ENCODE peak calls at places on chromosome 3, in eight cellular contexts. X is fibroblast of lung, V is pancreas, Z is foreskin fibroblast, K is heart left ventricle, S is RWPE1, C is mucosa of descending colon, M is IMR-90. W is an unnamed sample.
A peak's percentile ranks its signal among the peaks of the same experiment; 100 is the strongest.

GRCh38 chr3:115418583-115418982 is 204.7 kb upstream of the GAP43 start:
- DNase-seq in X (no peak), K (no peak), Z (no peak), V (no peak), S (no peak), M (no peak), C (no peak), W (no peak)

GRCh38 chr3:135514064-135514455 is 451.5 kb upstream of the PPP2R3A start:
- DNase-seq in V (no peak), C (no peak), S (no peak), M (no peak), K (no peak), X (no peak), Z (no peak), W (no peak)

GRCh38 chr3:144770291-144770690 is 798.7 kb downstream of the DIPK2A start:
- DNase-seq in M (no peak), V (no peak), X (no peak), C (no peak), Z (no peak), K (no peak), S (no peak), W (no peak)

GRCh38 chr3:129650256-129650872 is 43.9 kb upstream of the PLXND1 start:
- DNase-seq in V (peak; percentile 34), K (peak; percentile 73), M (peak; percentile 84), C (peak; percentile 82), Z (peak; percentile 89), X (peak; percentile 81), S (peak; percentile 55), W (peak; percentile 43)

GRCh38 chr3:35651888-35652287 is 12.6 kb downstream of the ARPP21 start:
- DNase-seq in M (peak; percentile 22), Z (peak; percentile 55), V (no peak), X (no peak), S (no peak), K (no peak), C (no peak), W (no peak)

GRCh38 chr3:106628407-106628806 is 748.8 kb upstream of the CCDC54 start:
- DNase-seq in S (no peak), M (peak; percentile 78), Z (peak; percentile 84), X (peak; percentile 61), K (no peak), C (no peak), V (no peak), W (no peak)

GRCh38 chr3:154324919-154325318 is 632 bp upstream of the DHX36 start:
- DNase-seq in Z (peak; percentile 21), X (no peak), M (no peak), C (no peak), K (no peak), S (no peak), V (no peak), W (no peak)

GRCh38 chr3:17412950-17413530 is 329.4 kb downstream of the TBC1D5 start:
- DNase-seq in C (peak; percentile 58), K (no peak), Z (peak; percentile 68), X (peak; percentile 69), S (peak; percentile 26), M (peak; percentile 64), V (no peak), W (no peak)

GRCh38 chr3:31466016-31466415 is 66.7 kb upstream of the STT3B start:
- DNase-seq in Z (no peak), C (no peak), V (no peak), K (no peak), X (peak; percentile 11), M (no peak), S (no peak), W (no peak)

GRCh38 chr3:124730129-124730919 is at the start of gene UMPS:
- DNase-seq in C (peak; percentile 97), M (peak; percentile 73), K (peak; percentile 91), S (peak; percentile 83), Z (peak; percentile 93), V (peak; percentile 92), X (peak; percentile 77), W (peak; percentile 70)

GRCh38 chr3:179098388-179099077 is 26.9 kb upstream of the ZMAT3 start:
- DNase-seq in V (no peak), C (no peak), X (peak; percentile 73), Z (peak; percentile 64), M (peak; percentile 82), K (no peak), S (no peak), W (no peak)

GRCh38 chr3:10518506-10519150 is 13.2 kb upstream of the ATP2B2 start:
- DNase-seq in Z (peak; percentile 17), S (no peak), X (peak; percentile 26), M (peak; percentile 58), V (no peak), K (no peak), C (no peak), W (no peak)

GRCh38 chr3:51173518-51174271 is 211.4 kb upstream of the MANF start:
- DNase-seq in M (no peak), V (no peak), K (no peak), Z (no peak), X (no peak), C (no peak), S (no peak), W (no peak)

GRCh38 chr3:164451083-164451910 is 627.0 kb downstream of the SI start:
- DNase-seq in V (peak; percentile 20), X (no peak), M (no peak), S (no peak), K (no peak), Z (no peak), C (no peak), W (no peak)

GRCh38 chr3:122927726-122928125 is 99.8 kb downstream of the SEMA5B start:
- DNase-seq in K (no peak), Z (no peak), M (no peak), V (no peak), S (no peak), C (no peak), X (no peak), W (no peak)

GRCh38 chr3:191500892-191501291 is 39.9 kb downstream of the PYDC2 start:
- DNase-seq in C (no peak), M (no peak), Z (no peak), X (no peak), V (no peak), K (no peak), S (no peak), W (no peak)

GRCh38 chr3:191499307-191500125 is 38.6 kb downstream of the PYDC2 start:
- DNase-seq in M (peak; percentile 16), S (peak; percentile 29), C (peak; percentile 8), Z (peak; percentile 3), K (peak; percentile 30), X (peak; percentile 43), V (no peak), W (no peak)

DNA sequence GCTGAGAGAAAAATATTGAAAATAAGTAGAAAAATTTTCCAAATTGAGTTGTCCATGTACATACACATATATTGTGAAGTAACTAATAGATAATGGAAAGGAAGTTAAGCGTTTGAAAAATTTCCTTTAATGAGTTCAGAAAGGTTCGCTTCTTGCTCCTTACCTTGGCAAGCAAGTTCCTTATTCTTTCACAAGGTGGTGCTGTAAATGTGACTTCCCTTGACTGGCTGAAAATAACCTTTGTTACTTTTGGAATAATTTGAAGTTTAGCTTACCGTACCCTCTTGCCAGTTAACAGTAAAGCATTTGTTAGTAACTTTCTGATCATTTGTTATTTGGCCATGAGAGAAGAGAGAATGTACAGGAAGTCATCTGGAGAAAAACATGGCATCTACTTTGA is 41.6 kb downstream of the PYDC2 start:
- DNase-seq in K (no peak), C (no peak), M (no peak), S (peak; percentile 8), V (no peak), X (no peak), Z (no peak), W (no peak)
- TF ChIP-seq CTCF in K (no peak), C (no peak), M (no peak), S (no peak), V (no peak), X (no peak), Z (peak; percentile 17), W (no peak)

GRCh38 chr3:158559504-158559903 is 11.5 kb upstream of the MLF1 start:
- DNase-seq in C (no peak), Z (no peak), K (no peak), X (no peak), V (no peak), M (no peak), S (no peak), W (no peak)
- TF ChIP-seq CTCF in C (no peak), Z (no peak), K (no peak), X (no peak), V (no peak), M (no peak), S (no peak), W (no peak)

DNA sequence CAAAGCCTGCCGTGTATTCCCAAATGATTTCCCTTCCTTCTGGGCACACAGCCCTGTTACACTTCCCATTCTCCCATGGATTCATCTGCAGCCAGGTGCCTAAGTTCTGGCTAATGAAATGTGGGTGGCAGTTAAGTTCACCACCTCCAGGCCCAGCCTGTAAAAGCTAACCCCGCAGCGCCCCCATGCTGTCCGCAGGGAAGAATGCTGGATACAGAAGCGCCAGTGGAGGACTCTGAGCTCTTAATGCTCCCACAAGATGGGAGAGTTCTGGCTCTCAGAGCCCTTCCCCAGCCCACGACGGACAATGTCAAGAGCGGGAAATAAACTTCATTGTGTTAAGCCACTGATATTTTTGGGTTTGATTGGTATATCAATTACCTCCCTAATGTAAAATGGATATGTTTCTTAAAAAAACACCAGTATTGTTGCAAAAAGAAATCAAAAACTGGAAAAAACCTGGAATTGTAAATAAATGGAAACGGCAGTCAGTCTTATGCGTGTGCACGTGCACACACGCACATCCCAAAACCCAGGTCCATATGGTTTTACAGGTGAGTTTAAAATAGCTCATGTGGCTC is 37.7 kb upstream of the FGD5 start:
- DNase-seq in C (peak; percentile 67), Z (peak; percentile 57), M (peak; percentile 30), X (peak; percentile 64), V (peak; percentile 48), S (no peak), K (peak; percentile 55), W (peak; percentile 22)
- TF ChIP-seq CTCF in C (no peak), Z (peak; percentile 66), M (peak; percentile 46), X (peak; percentile 77), V (peak; percentile 44), S (no peak), K (peak; percentile 60), W (no peak)

GRCh38 chr3:197183582-197183981 is 114.8 kb downstream of the DLG1 start:
- DNase-seq in V (no peak), K (no peak), M (no peak), Z (no peak), C (no peak), S (no peak), X (no peak), W (no peak)
- TF ChIP-seq CTCF in V (no peak), K (no peak), M (no peak), Z (no peak), C (no peak), S (no peak), X (no peak), W (no peak)

DNA sequence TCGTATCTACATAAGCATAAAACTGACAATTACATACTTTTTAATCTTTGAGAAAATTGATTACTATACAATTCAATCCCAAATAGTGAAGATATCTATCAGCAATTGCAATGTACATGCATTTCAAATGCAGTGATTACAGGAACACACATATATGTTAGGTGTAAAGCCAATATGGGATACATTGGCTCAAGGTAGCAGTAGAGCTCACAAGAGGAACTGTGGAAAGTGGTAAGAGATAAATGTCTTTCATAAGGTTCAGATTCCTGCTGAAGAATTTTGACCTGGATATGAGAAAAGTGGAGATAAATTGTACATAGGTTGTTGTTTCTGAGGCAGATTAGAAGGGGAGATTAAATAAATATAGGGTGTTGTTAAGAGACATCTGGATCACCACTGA is 1280.5 kb downstream of the OTOL1 start:
- DNase-seq in S (no peak), M (no peak), Z (no peak), K (no peak), C (peak; percentile 51), V (no peak), X (no peak), W (no peak)
- TF ChIP-seq CTCF in S (no peak), M (no peak), Z (peak; percentile 5), K (no peak), C (no peak), V (no peak), X (peak; percentile 24), W (no peak)

W was measured in omental fat pad.